ENCODE peak calls at places on chromosomes 13 and 19, in six cellular contexts. Q is CD8-positive, alpha-beta T cell; I is smooth muscle cell of the brain vasculature; F is stimulated activated CD4-positive, alpha-beta T cell treated with anti-CD3 and anti-CD28 coated beads, TNF-alpha, amount 100 ng/mL, for 48 hours; D is AG09319; U is ELF-1. B is an unnamed sample.

GRCh38 chr13:42875448-42876269 is 94.3 kb downstream of the FAM216B start:
- DNase-seq in F (no peak), D (no peak), I (no peak), U (peak; percentile 65), Q (no peak), B (no peak)

GRCh38 chr19:38278751-38279150 is 14.4 kb downstream of the SPINT2 start:
- DNase-seq in U (no peak), F (no peak), D (no peak), Q (no peak), I (no peak), B (no peak)

GRCh38 chr13:86201477-86201876 is 402.3 kb upstream of the SLITRK6 start:
- DNase-seq in U (no peak), D (no peak), F (no peak), Q (no peak), I (no peak), B (no peak)

GRCh38 chr19:5150331-5150901 is 181.5 kb downstream of the KDM4B start:
- DNase-seq in I (no peak), U (no peak), D (no peak), Q (no peak), F (no peak), B (no peak)

GRCh38 chr13:98798849-98799645 is 46.6 kb upstream of the SLC15A1 start:
- DNase-seq in I (no peak), U (no peak), Q (no peak), F (no peak), D (peak; percentile 91), B (no peak)

GRCh38 chr19:45076029-45076850 is at the start of gene ZNF296:
- DNase-seq in F (peak; percentile 58), Q (peak; percentile 67), U (peak; percentile 89), D (no peak), I (no peak), B (no peak)

GRCh38 chr13:65892859-65893258 is 1337.3 kb downstream of the PCDH9 start:
- DNase-seq in Q (no peak), I (no peak), D (no peak), U (no peak), F (no peak), B (no peak)

GRCh38 chr13:77544365-77544764 is 8.9 kb downstream of the SCEL start:
- DNase-seq in D (no peak), F (no peak), I (no peak), Q (no peak), U (no peak), B (no peak)

GRCh38 chr13:93767917-93768422 is 541.4 kb downstream of the GPC6 start:
- DNase-seq in D (no peak), U (no peak), F (no peak), Q (no peak), I (no peak), B (no peak)

GRCh38 chr19:20482721-20483120 is 82.9 kb downstream of the ZNF737 start:
- DNase-seq in Q (peak; percentile 2), F (no peak), D (no peak), I (no peak), U (peak; percentile 38), B (no peak)

GRCh38 chr13:74134777-74135305 is 637 bp upstream of the KLF12 start:
- DNase-seq in F (peak; percentile 61), U (peak; percentile 53), I (no peak), D (no peak), Q (peak; percentile 52), B (peak; percentile 74)

GRCh38 chr19:17052439-17052838 is 22.8 kb downstream of the HAUS8 start:
- DNase-seq in U (peak; percentile 64), D (no peak), Q (no peak), I (no peak), F (no peak), B (no peak)

GRCh38 chr13:42968906-42969305 is 23.1 kb downstream of the EPSTI1 start:
- DNase-seq in F (no peak), I (no peak), Q (no peak), U (peak; percentile 83), D (no peak), B (no peak)

GRCh38 chr19:10408511-10409291 is 5.4 kb upstream of the CDC37 start:
- DNase-seq in I (no peak), Q (no peak), U (no peak), D (no peak), F (no peak), B (no peak)

GRCh38 chr13:28537149-28537548 is 42.2 kb upstream of the FLT1 start:
- DNase-seq in D (no peak), U (no peak), F (no peak), Q (no peak), I (no peak), B (no peak)

GRCh38 chr13:92320323-92320722 is 906.3 kb upstream of the GPC6 start:
- DNase-seq in I (no peak), Q (no peak), D (no peak), U (no peak), F (no peak), B (no peak)

GRCh38 chr13:112450567-112451240 is 74.5 kb downstream of the SPACA7 start:
- DNase-seq in F (no peak), Q (no peak), U (no peak), I (no peak), D (no peak), B (peak; percentile 58)

GRCh38 chr19:46021531-46022041 is 1.3 kb downstream of the PGLYRP1 start:
- DNase-seq in U (peak; percentile 23), F (no peak), Q (no peak), I (no peak), D (no peak), B (no peak)

GRCh38 chr13:20217168-20217567 is 15.0 kb downstream of the GJB6 start:
- DNase-seq in D (no peak), I (no peak), Q (no peak), U (no peak), F (no peak), B (no peak)

GRCh38 chr13:96677029-96677428 is 317.2 kb downstream of the OXGR1 start:
- DNase-seq in U (no peak), Q (no peak), I (no peak), F (no peak), D (no peak), B (no peak)

GRCh38 chr19:40663712-40664692 is 26.4 kb downstream of the NUMBL start:
- DNase-seq in I (no peak), F (no peak), D (no peak), Q (no peak), U (peak; percentile 14), B (peak; percentile 82)

GRCh38 chr13:34416833-34417425 is 525.1 kb upstream of the NBEA start:
- DNase-seq in U (no peak), Q (no peak), D (peak; percentile 7), I (no peak), F (no peak), B (no peak)

GRCh38 chr13:43663474-43664090 is 123.2 kb downstream of the ENOX1 start:
- DNase-seq in U (no peak), F (no peak), I (no peak), Q (no peak), D (no peak), B (no peak)

GRCh38 chr19:51702754-51703654 is 9.9 kb downstream of the SPACA6 start:
- DNase-seq in D (no peak), U (peak; percentile 81), I (no peak), Q (no peak), F (no peak), B (no peak)

GRCh38 chr19:15296353-15296752 is 36.0 kb downstream of the BRD4 start:
- DNase-seq in I (no peak), F (no peak), Q (no peak), D (no peak), U (peak; percentile 75), B (no peak)

GRCh38 chr19:40642757-40643325 is 41.7 kb downstream of the LTBP4 start:
- DNase-seq in Q (no peak), U (no peak), F (no peak), D (no peak), I (no peak), B (no peak)

GRCh38 chr19:13762635-13763235 is 1.6 kb upstream of the MRI1 start:
- DNase-seq in Q (no peak), I (no peak), F (no peak), U (no peak), D (no peak), B (no peak)

GRCh38 chr19:8592231-8593009 is 15.2 kb upstream of the MYO1F start:
- DNase-seq in I (peak; percentile 94), Q (peak; percentile 91), D (peak; percentile 85), F (peak; percentile 95), U (peak; percentile 99), B (peak; percentile 98)

GRCh38 chr19:14497347-14497921 is 1.5 kb upstream of the GIPC1 start:
- DNase-seq in I (no peak), F (no peak), U (no peak), Q (no peak), D (no peak), B (no peak)

GRCh38 chr13:51737609-51738008 is 66.4 kb downstream of the DHRS12 start:
- DNase-seq in D (no peak), U (no peak), I (no peak), Q (no peak), F (no peak), B (no peak)

GRCh38 chr19:858868-859843 is at the start of gene CFD:
- DNase-seq in I (no peak), Q (no peak), D (no peak), F (no peak), U (peak; percentile 62), B (no peak)

GRCh38 chr13:23811366-23812027 is 77.7 kb downstream of the MIPEP start:
- DNase-seq in F (no peak), Q (no peak), D (no peak), U (peak; percentile 62), I (no peak), B (no peak)

GRCh38 chr19:40585677-40586422 is 9.2 kb downstream of the SHKBP1 start:
- DNase-seq in U (no peak), D (no peak), F (no peak), I (no peak), Q (no peak), B (no peak)

GRCh38 chr19:19642506-19643157 is 825 bp downstream of the GMIP start:
- DNase-seq in I (no peak), Q (no peak), D (no peak), U (peak; percentile 65), F (no peak), B (no peak)

GRCh38 chr13:112733112-112733511 is 43.3 kb downstream of the ATP11A start:
- DNase-seq in I (no peak), U (no peak), D (no peak), F (no peak), Q (no peak), B (no peak)

GRCh38 chr19:48292798-48293197 is 22.9 kb downstream of the ZNF114 start:
- DNase-seq in F (no peak), Q (no peak), I (no peak), U (no peak), D (peak; percentile 45), B (no peak)

B was measured in coronary artery.